ENCODE peak calls at places on chromosomes 4 and X, in six cellular contexts. H is heart left ventricle, O is transverse colon, D is sigmoid colon, K is Peyer's patch, V is right lobe of liver. Z is an unnamed sample.

GRCh38 chr4:182827981-182828677 is 89.1 kb downstream of the DCTD start:
- DNase-seq in V (no peak), K (no peak), D (no peak), O (no peak), H (no peak), Z (no peak)

GRCh38 chr4:185883591-185883990 is 71.6 kb upstream of the SORBS2 start:
- DNase-seq in O (no peak), K (no peak), H (no peak), D (no peak), V (no peak), Z (no peak)

GRCh38 chr4:141020801-141021261 is 112.4 kb downstream of the RNF150 start:
- DNase-seq in V (no peak), H (no peak), D (no peak), O (no peak), K (no peak), Z (no peak)

GRCh38 chr4:51930557-51930956 is 87.6 kb downstream of the DCUN1D4 start:
- DNase-seq in V (no peak), K (no peak), O (no peak), H (no peak), D (no peak), Z (no peak)

GRCh38 chr4:18248611-18249010 is 227.1 kb upstream of the LCORL start:
- DNase-seq in K (no peak), V (no peak), O (no peak), H (no peak), D (no peak), Z (no peak)

GRCh38 chrX:129534816-129535578 is 5.1 kb upstream of the OCRL start:
- DNase-seq in D (no peak), V (no peak), K (no peak), O (no peak), H (no peak), Z (no peak)

GRCh38 chr4:87839309-87839946 is 6.7 kb downstream of the MEPE start:
- DNase-seq in K (no peak), O (no peak), H (no peak), V (no peak), D (peak; percentile 69), Z (no peak)

GRCh38 chrX:84735025-84735424 is 232.8 kb upstream of the HDX start:
- DNase-seq in D (no peak), V (no peak), H (no peak), K (no peak), O (no peak), Z (no peak)

GRCh38 chrX:47707031-47707780 is 48.2 kb upstream of the UXT start:
- DNase-seq in H (no peak), K (no peak), O (no peak), D (no peak), V (no peak), Z (no peak)

GRCh38 chr4:102386966-102387365 is 41.7 kb upstream of the SLC39A8 start:
- DNase-seq in H (no peak), V (no peak), K (no peak), O (no peak), D (no peak), Z (no peak)

GRCh38 chr4:1374706-1375045 is 27.7 kb downstream of the UVSSA start:
- DNase-seq in H (no peak), D (peak; percentile 43), O (no peak), V (no peak), K (no peak), Z (no peak)

GRCh38 chr4:52799813-52800212 is 48.6 kb upstream of the ERVMER34-1 start:
- DNase-seq in K (no peak), O (no peak), V (no peak), D (no peak), H (no peak), Z (no peak)

GRCh38 chrX:7159132-7159861 is 11.3 kb upstream of the PUDP start:
- DNase-seq in D (no peak), H (no peak), V (no peak), O (peak; percentile 19), K (no peak), Z (no peak)

GRCh38 chrX:135435933-135436332 is 14.2 kb downstream of the SMIM10L2A start:
- DNase-seq in K (no peak), V (no peak), D (no peak), H (no peak), O (no peak), Z (no peak)

GRCh38 chrX:48083706-48084105 is 12.3 kb upstream of the ZNF630 start:
- DNase-seq in K (no peak), H (no peak), D (no peak), V (no peak), O (no peak), Z (no peak)

GRCh38 chrX:151871244-151871643 is 41.4 kb upstream of the MAGEA4 start:
- DNase-seq in K (no peak), D (no peak), H (no peak), V (no peak), O (no peak), Z (no peak)

GRCh38 chr4:145920205-145920604 is 18.4 kb downstream of the ZNF827 start:
- DNase-seq in K (no peak), H (no peak), D (no peak), V (no peak), O (no peak), Z (no peak)

GRCh38 chr4:11743236-11743635 is 314.5 kb upstream of the HS3ST1 start:
- DNase-seq in V (no peak), O (no peak), K (no peak), H (no peak), D (no peak), Z (no peak)

GRCh38 chr4:122508083-122508482 is 51.6 kb upstream of the IL2 start:
- DNase-seq in V (no peak), H (no peak), K (no peak), O (no peak), D (no peak), Z (no peak)

GRCh38 chr4:184250795-184251679 is 33.4 kb upstream of the ENPP6 start:
- DNase-seq in K (no peak), H (no peak), V (no peak), D (no peak), O (no peak), Z (no peak)

GRCh38 chr4:176566769-176567168 is 226.0 kb downstream of the VEGFC start:
- DNase-seq in K (no peak), V (no peak), O (no peak), D (no peak), H (no peak), Z (no peak)

GRCh38 chr4:26020896-26021295 is 106.9 kb downstream of the SMIM20 start:
- DNase-seq in D (no peak), K (no peak), H (no peak), O (no peak), V (no peak), Z (no peak)

GRCh38 chr4:83356899-83357661 is 22.4 kb upstream of the HPSE start:
- DNase-seq in K (no peak), H (no peak), O (no peak), V (no peak), D (no peak), Z (no peak)

GRCh38 chrX:136708348-136708747 is 60.4 kb downstream of the CD40LG start:
- DNase-seq in D (no peak), H (no peak), O (no peak), V (no peak), K (no peak), Z (no peak)

GRCh38 chr4:110663206-110663605 is 40.3 kb upstream of the PITX2 start:
- DNase-seq in H (no peak), K (no peak), D (no peak), O (no peak), V (no peak), Z (no peak)

GRCh38 chrX:103730147-103730546 is 19.4 kb downstream of the TMEM31 start:
- DNase-seq in K (no peak), D (no peak), V (no peak), O (no peak), H (no peak), Z (no peak)

GRCh38 chr4:22515145-22515887 is 550 bp downstream of the ADGRA3 start:
- DNase-seq in V (peak; percentile 85), K (peak; percentile 77), D (peak; percentile 87), O (peak; percentile 78), H (peak; percentile 60), Z (peak; percentile 29)

DNA sequence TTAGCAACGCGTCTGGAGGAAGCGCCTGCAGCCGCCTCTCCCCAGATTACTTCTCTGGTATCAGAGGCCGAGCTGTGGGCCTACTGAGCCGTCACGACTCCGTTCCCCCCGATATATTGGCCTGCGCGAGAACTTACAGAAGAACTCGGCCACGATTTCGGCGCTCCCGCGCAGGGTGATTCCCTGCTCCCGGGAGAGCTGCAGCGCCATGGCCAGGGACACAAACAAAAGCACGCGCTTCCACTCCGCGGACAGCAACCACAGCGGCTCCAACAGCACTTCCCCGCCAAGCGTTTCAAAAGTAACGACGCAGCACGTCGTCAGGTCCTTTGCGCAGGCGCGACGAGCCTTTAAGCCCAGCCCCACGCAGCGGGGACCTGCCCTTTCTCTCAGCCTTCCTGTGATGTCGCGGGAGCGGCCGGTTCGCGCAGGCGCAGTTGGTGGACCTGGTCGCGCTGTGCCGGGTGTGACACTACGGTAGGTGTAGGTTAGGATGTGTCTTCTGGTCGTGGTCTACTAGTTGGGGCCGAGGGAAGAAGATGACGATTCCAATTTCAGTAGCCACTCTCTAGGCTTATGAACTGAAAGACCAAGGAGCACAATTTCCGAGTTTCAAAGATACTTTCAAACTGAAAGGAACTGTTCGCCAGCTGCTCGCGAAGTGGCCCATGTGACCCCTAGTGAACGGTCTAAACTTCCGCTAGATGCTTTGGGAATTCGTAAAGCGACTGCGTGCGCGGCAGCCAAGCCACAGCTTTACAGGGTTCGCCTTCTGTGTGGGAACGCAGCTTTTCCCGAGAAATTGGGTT is at the start of gene MAD2L1:
- DNase-seq in K (peak; percentile 100), V (peak; percentile 100), H (peak; percentile 98), O (peak; percentile 99), D (peak; percentile 99), Z (peak; percentile 95)
- TF ChIP-seq POLR2A in K (peak; percentile 76), V (peak; percentile 93), H (no peak), O (peak; percentile 90), D (peak; percentile 88), Z (peak; percentile 91)

GRCh38 chr4:85726555-85726954 is 251.6 kb downstream of the ARHGAP24 start:
- DNase-seq in O (no peak), H (no peak), K (no peak), V (no peak), D (no peak), Z (no peak)
- H3K27ac ChIP-seq in O (peak overlapping the region; percentile 41), H (no peak overlapping the region), K (peak overlapping the region; percentile 81), V (peak overlapping the region; percentile 45), D (peak overlapping the region; percentile 18), Z (peak overlapping the region; percentile 72)

GRCh38 chr4:181147421-181147951 is 1095.7 kb upstream of the TENM3 start:
- DNase-seq in K (no peak), V (no peak), O (no peak), D (no peak), H (no peak), Z (no peak)
- TF ChIP-seq POLR2A in K (no peak), V (no peak), O (no peak), D (no peak), H (no peak), Z (no peak)

GRCh38 chr4:118947095-118947494 is 58.4 kb downstream of the SYNPO2 start:
- DNase-seq in O (no peak), D (no peak), H (no peak), V (no peak), K (no peak), Z (no peak)
- H3K27ac ChIP-seq in O (peak overlapping the region; percentile 47), D (peak overlapping the region; percentile 89), H (no peak overlapping the region), V (no peak overlapping the region), K (no peak overlapping the region), Z (no peak overlapping the region)